ENCODE peak calls at places on chromosomes 6 and 20, in five cellular contexts. One of them, this sample, is unnamed.

GRCh38 chr6:19835605-19836004 is 1.6 kb upstream of the ID4 start:
- DNase-seq in endothelial cell of umbilical vein: no peak
- DNase-seq in K562: no peak
- DNase-seq in A549: no peak
- DNase-seq in GM12878: no peak
- DNase-seq in this sample: no peak

GRCh38 chr6:47180633-47181032 is 129.1 kb downstream of the TNFRSF21 start:
- DNase-seq in endothelial cell of umbilical vein: no peak
- DNase-seq in K562: no peak
- DNase-seq in A549: peak
- DNase-seq in GM12878: no peak
- DNase-seq in this sample: peak

GRCh38 chr6:56595490-56596122 is 47.1 kb downstream of the DST start:
- DNase-seq in endothelial cell of umbilical vein: peak
- DNase-seq in K562: peak
- DNase-seq in A549: peak
- DNase-seq in GM12878: peak
- DNase-seq in this sample: peak

GRCh38 chr6:14009416-14009815 is 84.7 kb downstream of the RNF182 start:
- DNase-seq in endothelial cell of umbilical vein: no peak
- DNase-seq in K562: no peak
- DNase-seq in A549: no peak
- DNase-seq in GM12878: no peak
- DNase-seq in this sample: no peak

GRCh38 chr6:11358904-11359840 is 126.7 kb upstream of the NEDD9 start:
- DNase-seq in endothelial cell of umbilical vein: no peak
- DNase-seq in K562: no peak
- DNase-seq in A549: no peak
- DNase-seq in GM12878: no peak
- DNase-seq in this sample: no peak

GRCh38 chr6:27889628-27890315 is 22.4 kb downstream of the OR2B2 start:
- DNase-seq in endothelial cell of umbilical vein: no peak
- DNase-seq in K562: no peak
- DNase-seq in A549: peak
- DNase-seq in GM12878: no peak
- DNase-seq in this sample: peak

GRCh38 chr6:17057322-17057721 is 44.5 kb upstream of the STMND1 start:
- DNase-seq in endothelial cell of umbilical vein: no peak
- DNase-seq in K562: no peak
- DNase-seq in A549: no peak
- DNase-seq in GM12878: no peak
- DNase-seq in this sample: no peak

GRCh38 chr6:159105716-159106115 is 60.9 kb upstream of the TAGAP start:
- DNase-seq in endothelial cell of umbilical vein: no peak
- DNase-seq in K562: no peak
- DNase-seq in A549: no peak
- DNase-seq in GM12878: no peak
- DNase-seq in this sample: no peak

GRCh38 chr6:159151266-159151855 is 17.8 kb upstream of the FNDC1 start:
- DNase-seq in endothelial cell of umbilical vein: peak
- DNase-seq in K562: peak
- DNase-seq in A549: peak
- DNase-seq in GM12878: no peak
- DNase-seq in this sample: peak

GRCh38 chr6:157443066-157443800 is 62.2 kb downstream of the ZDHHC14 start:
- DNase-seq in endothelial cell of umbilical vein: no peak
- DNase-seq in K562: no peak
- DNase-seq in A549: no peak
- DNase-seq in GM12878: peak
- DNase-seq in this sample: peak

GRCh38 chr6:105429676-105430075 is 26.8 kb upstream of the PREP start:
- DNase-seq in endothelial cell of umbilical vein: no peak
- DNase-seq in K562: no peak
- DNase-seq in A549: no peak
- DNase-seq in GM12878: no peak
- DNase-seq in this sample: no peak

GRCh38 chr6:111478749-111479148 is 4.3 kb downstream of the REV3L start:
- DNase-seq in endothelial cell of umbilical vein: peak
- DNase-seq in K562: peak
- DNase-seq in A549: peak
- DNase-seq in GM12878: peak
- DNase-seq in this sample: peak

GRCh38 chr6:158843751-158844683 is 24.8 kb upstream of the EZR start:
- DNase-seq in endothelial cell of umbilical vein: no peak
- DNase-seq in K562: peak
- DNase-seq in A549: no peak
- DNase-seq in GM12878: no peak
- DNase-seq in this sample: no peak

GRCh38 chr6:131831392-131831791 is 23.6 kb downstream of the ENPP1 start:
- DNase-seq in endothelial cell of umbilical vein: peak
- DNase-seq in K562: no peak
- DNase-seq in A549: no peak
- DNase-seq in GM12878: no peak
- DNase-seq in this sample: no peak

GRCh38 chr6:14393910-14394309 is 276.3 kb downstream of the CD83 start:
- DNase-seq in endothelial cell of umbilical vein: no peak
- DNase-seq in K562: no peak
- DNase-seq in A549: no peak
- DNase-seq in GM12878: no peak
- DNase-seq in this sample: no peak

GRCh38 chr20:62578294-62578897 is 63.9 kb upstream of the SLCO4A1 start:
- DNase-seq in endothelial cell of umbilical vein: no peak
- DNase-seq in K562: peak
- DNase-seq in A549: peak
- DNase-seq in GM12878: no peak
- DNase-seq in this sample: peak

GRCh38 chr6:21354805-21355238 is 238.7 kb upstream of the SOX4 start:
- DNase-seq in endothelial cell of umbilical vein: no peak
- DNase-seq in K562: no peak
- DNase-seq in A549: no peak
- DNase-seq in GM12878: peak
- DNase-seq in this sample: no peak

GRCh38 chr6:23244300-23244699 is 674.9 kb downstream of the HDGFL1 start:
- DNase-seq in endothelial cell of umbilical vein: no peak
- DNase-seq in K562: no peak
- DNase-seq in A549: no peak
- DNase-seq in GM12878: no peak
- DNase-seq in this sample: no peak

GRCh38 chr6:84771732-84772131 is 7.3 kb upstream of the TBX18 start:
- DNase-seq in endothelial cell of umbilical vein: peak
- DNase-seq in K562: no peak
- DNase-seq in A549: peak
- DNase-seq in GM12878: no peak
- DNase-seq in this sample: no peak

GRCh38 chr6:24720604-24721460 is 1.9 kb upstream of the C6orf62 start:
- DNase-seq in endothelial cell of umbilical vein: peak
- DNase-seq in K562: peak
- DNase-seq in A549: peak
- DNase-seq in GM12878: peak
- DNase-seq in this sample: peak

GRCh38 chr6:24723270-24723669 is 4.3 kb upstream of the C6orf62 start:
- DNase-seq in endothelial cell of umbilical vein: no peak
- DNase-seq in K562: no peak
- DNase-seq in A549: no peak
- DNase-seq in GM12878: no peak
- DNase-seq in this sample: no peak

GRCh38 chr6:24720131-24720603 is 1.2 kb upstream of the C6orf62 start:
- DNase-seq in endothelial cell of umbilical vein: peak
- DNase-seq in K562: peak
- DNase-seq in A549: peak
- DNase-seq in GM12878: no peak
- DNase-seq in this sample: peak

GRCh38 chr6:24719125-24719931 is at the start of gene C6orf62:
- DNase-seq in endothelial cell of umbilical vein: peak
- DNase-seq in K562: peak
- DNase-seq in A549: no peak
- DNase-seq in GM12878: peak
- DNase-seq in this sample: peak

DNA sequence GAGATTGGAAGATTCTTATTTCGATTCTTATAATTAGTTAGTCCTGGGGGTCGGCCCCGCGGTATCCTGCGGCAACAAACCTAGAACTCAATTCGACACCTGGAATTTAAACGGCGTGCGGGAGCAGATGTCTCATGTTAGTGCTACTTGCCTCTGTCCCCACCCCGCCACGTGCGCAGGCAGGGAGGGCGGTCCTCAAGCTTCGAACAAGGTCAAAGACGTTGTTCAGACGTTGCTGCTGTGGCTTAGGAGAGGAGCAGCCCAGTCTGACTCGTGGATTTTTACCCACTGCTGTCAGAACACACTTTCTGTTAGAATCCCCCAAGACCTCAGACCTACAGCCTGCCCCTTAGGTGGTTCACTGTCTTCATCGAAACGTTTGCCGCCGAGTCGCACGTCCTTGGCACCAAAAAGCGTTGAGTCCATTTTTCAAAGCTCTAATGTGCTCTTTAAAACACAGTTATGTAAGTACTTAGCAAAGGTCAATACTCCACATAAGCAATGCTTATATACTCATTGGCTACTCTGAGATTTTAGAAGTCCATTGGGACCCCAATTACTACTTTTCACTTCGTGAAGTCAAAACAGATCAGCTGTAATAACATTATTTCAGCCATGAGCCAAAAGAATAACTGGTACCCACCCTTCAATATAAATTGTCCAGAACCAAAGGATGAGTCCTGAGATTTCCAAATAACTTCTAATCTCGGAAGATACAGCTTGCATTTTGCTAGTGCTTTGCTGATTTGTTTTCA is 2.7 kb upstream of the C6orf62 start:
- DNase-seq in endothelial cell of umbilical vein: no peak
- DNase-seq in K562: no peak
- DNase-seq in A549: no peak
- DNase-seq in GM12878: no peak
- DNase-seq in this sample: no peak
- TF ChIP-seq MYC in endothelial cell of umbilical vein: peak
- TF ChIP-seq MYC in K562: peak
- TF ChIP-seq MYC in A549: peak
- TF ChIP-seq MYC in GM12878: peak
- TF ChIP-seq MYC in this sample: peak

DNA sequence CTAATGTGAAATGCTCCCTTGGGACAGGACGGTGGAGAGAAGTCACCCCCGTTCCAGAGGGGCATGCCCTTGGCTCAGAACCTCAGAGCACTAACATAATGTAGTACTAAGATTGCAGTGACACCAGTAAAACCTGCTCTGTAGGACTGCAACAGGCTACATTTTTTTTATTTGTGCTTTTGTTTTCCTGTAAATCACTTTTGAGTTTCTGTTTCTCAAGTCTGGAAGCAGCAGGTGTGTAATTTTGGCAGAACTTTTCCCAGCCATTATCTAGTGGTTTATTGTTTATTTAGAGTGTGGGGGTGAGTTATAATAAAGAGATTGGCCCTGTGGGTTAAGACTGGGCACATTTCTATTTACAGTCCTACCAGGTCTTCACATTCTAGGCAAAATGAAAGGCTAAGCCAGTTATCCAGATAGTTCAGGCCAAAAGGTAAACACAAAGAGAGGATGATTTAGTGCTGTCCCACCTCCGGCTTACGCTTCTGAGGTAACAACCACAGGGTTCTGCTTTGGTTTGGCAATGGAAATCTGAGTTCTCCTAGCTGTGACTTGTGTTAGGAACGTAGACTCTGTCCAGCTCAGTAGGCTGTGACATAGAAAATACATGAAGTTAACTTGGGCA is 50.2 kb upstream of the PTPRK start:
- DNase-seq in endothelial cell of umbilical vein: no peak
- DNase-seq in K562: no peak
- DNase-seq in A549: no peak
- DNase-seq in GM12878: no peak
- DNase-seq in this sample: no peak
- H3K4me3 ChIP-seq in endothelial cell of umbilical vein: no peak
- H3K4me3 ChIP-seq in K562: no peak
- H3K4me3 ChIP-seq in A549: no peak
- H3K4me3 ChIP-seq in GM12878: no peak
- H3K4me3 ChIP-seq in this sample: no peak

GRCh38 chr6:81791756-81792155 is 39.3 kb upstream of the TENT5A start:
- DNase-seq in endothelial cell of umbilical vein: peak
- DNase-seq in K562: no peak
- DNase-seq in A549: no peak
- DNase-seq in GM12878: no peak
- DNase-seq in this sample: no peak
- TF ChIP-seq MAX in endothelial cell of umbilical vein: no peak
- TF ChIP-seq MAX in K562: no peak
- TF ChIP-seq MAX in A549: no peak
- TF ChIP-seq MAX in GM12878: no peak
- TF ChIP-seq MAX in this sample: no peak

DNA sequence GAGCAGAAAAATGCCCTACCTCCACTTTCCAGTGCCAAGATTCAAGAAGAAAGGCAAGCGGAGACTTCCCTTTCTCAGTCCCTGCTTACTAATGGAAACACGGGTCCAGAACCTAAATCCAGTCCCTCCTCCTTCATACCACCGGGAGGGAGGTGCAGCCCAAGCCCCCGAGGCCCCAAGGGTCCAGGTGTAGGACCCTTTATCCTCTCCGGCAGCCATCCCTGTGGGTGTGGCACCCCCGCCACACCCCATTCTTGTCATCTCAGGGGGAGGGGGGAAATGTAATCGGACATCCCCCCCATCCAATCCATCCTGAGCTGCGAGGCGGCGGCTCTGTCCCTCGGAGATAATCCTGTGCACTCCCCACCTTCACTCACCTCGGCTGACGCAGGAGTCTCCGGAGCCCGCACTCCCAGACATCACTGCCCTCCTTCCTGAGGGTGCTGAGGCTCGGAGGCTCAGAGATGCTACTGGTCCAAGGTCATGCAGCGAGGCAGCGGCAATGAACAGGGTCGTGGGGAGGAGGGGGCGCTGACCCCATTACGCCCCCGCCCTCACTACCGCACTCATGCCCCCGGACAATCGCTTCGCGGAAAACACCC is 620 bp downstream of the ADISSP start:
- DNase-seq in endothelial cell of umbilical vein: no peak
- DNase-seq in K562: peak
- DNase-seq in A549: no peak
- DNase-seq in GM12878: no peak
- DNase-seq in this sample: peak
- TF ChIP-seq MYC in endothelial cell of umbilical vein: no peak
- TF ChIP-seq MYC in K562: no peak
- TF ChIP-seq MYC in A549: no peak
- TF ChIP-seq MYC in GM12878: no peak
- TF ChIP-seq MYC in this sample: no peak

GRCh38 chr6:75203721-75204120 is 2.1 kb downstream of the COL12A1 start:
- DNase-seq in endothelial cell of umbilical vein: no peak
- DNase-seq in K562: no peak
- DNase-seq in A549: no peak
- DNase-seq in GM12878: no peak
- DNase-seq in this sample: no peak

GRCh38 chr6:75202676-75203131 is 3.1 kb downstream of the COL12A1 start:
- DNase-seq in endothelial cell of umbilical vein: no peak
- DNase-seq in K562: no peak
- DNase-seq in A549: no peak
- DNase-seq in GM12878: no peak
- DNase-seq in this sample: no peak

GRCh38 chr6:75205776-75206334 is at the start of gene COL12A1:
- DNase-seq in endothelial cell of umbilical vein: peak
- DNase-seq in K562: no peak
- DNase-seq in A549: peak
- DNase-seq in GM12878: no peak
- DNase-seq in this sample: no peak

GRCh38 chr6:75204959-75205775 is 686 bp downstream of the COL12A1 start:
- DNase-seq in endothelial cell of umbilical vein: peak
- DNase-seq in K562: no peak
- DNase-seq in A549: peak
- DNase-seq in GM12878: no peak
- DNase-seq in this sample: no peak

GRCh38 chr6:75204222-75204958 is 1.5 kb downstream of the COL12A1 start:
- DNase-seq in endothelial cell of umbilical vein: peak
- DNase-seq in K562: peak
- DNase-seq in A549: peak
- DNase-seq in GM12878: no peak
- DNase-seq in this sample: peak
- H3K4me3 ChIP-seq in endothelial cell of umbilical vein: peak
- H3K4me3 ChIP-seq in K562: no peak
- H3K4me3 ChIP-seq in A549: peak
- H3K4me3 ChIP-seq in GM12878: no peak
- H3K4me3 ChIP-seq in this sample: no peak